ENCODE peak calls at places on chromosome 13, in six cellular contexts. B is H1, P is IMR-90, Y is H9, H is neuronal stem cell, A is mesenchymal stem cell. D is an unnamed sample.

GRCh38 chr13:67175836-67176235 is 54.3 kb downstream of the PCDH9 start:
- DNase-seq in B (no peak), P (no peak), Y (no peak), H (no peak), A (no peak), D (no peak)

GRCh38 chr13:27131202-27131623 is 40.4 kb downstream of the USP12 start:
- DNase-seq in B (no peak), P (peak), Y (peak), H (no peak), A (no peak), D (peak)

GRCh38 chr13:108690726-108691125 is 61.3 kb downstream of the MYO16 start:
- DNase-seq in B (no peak), P (no peak), Y (no peak), H (no peak), A (no peak), D (no peak)

GRCh38 chr13:95929430-95929829 is 123.8 kb downstream of the UGGT2 start:
- DNase-seq in B (no peak), P (no peak), Y (no peak), H (no peak), A (no peak), D (no peak)

GRCh38 chr13:38415233-38415632 is 65.6 kb downstream of the UFM1 start:
- DNase-seq in B (no peak), P (no peak), Y (no peak), H (no peak), A (no peak), D (peak)

GRCh38 chr13:102227696-102228095 is 174.2 kb downstream of the FGF14 start:
- DNase-seq in B (no peak), P (no peak), Y (no peak), H (no peak), A (no peak), D (no peak)

GRCh38 chr13:79307866-79308298 is 98.2 kb downstream of the RBM26 start:
- DNase-seq in B (no peak), P (peak), Y (peak), H (no peak), A (no peak), D (no peak)

GRCh38 chr13:20461860-20462532 is 63.7 kb downstream of the CRYL1 start:
- DNase-seq in B (no peak), P (no peak), Y (no peak), H (no peak), A (no peak), D (peak)

GRCh38 chr13:94389544-94390351 is 89.7 kb downstream of the DCT start:
- DNase-seq in B (no peak), P (no peak), Y (no peak), H (no peak), A (peak), D (no peak)

GRCh38 chr13:41196011-41196410 is 1.6 kb upstream of the KBTBD7 start:
- DNase-seq in B (no peak), P (no peak), Y (no peak), H (no peak), A (no peak), D (no peak)

GRCh38 chr13:60662595-60662994 is 265.6 kb downstream of the TDRD3 start:
- DNase-seq in B (no peak), P (no peak), Y (no peak), H (no peak), A (no peak), D (no peak)

GRCh38 chr13:26785845-26786630 is 25.5 kb upstream of the GPR12 start:
- DNase-seq in B (no peak), P (no peak), Y (peak), H (no peak), A (no peak), D (peak)

GRCh38 chr13:34833562-34834182 is 108.4 kb upstream of the NBEA start:
- DNase-seq in B (peak), P (peak), Y (peak), H (no peak), A (peak), D (peak)

GRCh38 chr13:42970824-42971669 is 21.0 kb downstream of the EPSTI1 start:
- DNase-seq in B (no peak), P (peak), Y (peak), H (peak), A (peak), D (peak)

GRCh38 chr13:105991622-105992254 is 543.7 kb downstream of the EFNB2 start:
- DNase-seq in B (no peak), P (peak), Y (no peak), H (no peak), A (peak), D (peak)

GRCh38 chr13:96700657-96701056 is 293.6 kb downstream of the OXGR1 start:
- DNase-seq in B (no peak), P (no peak), Y (no peak), H (no peak), A (peak), D (no peak)

GRCh38 chr13:27035892-27036235 is 135.7 kb downstream of the USP12 start:
- DNase-seq in B (no peak), P (peak), Y (peak), H (no peak), A (peak), D (no peak)

GRCh38 chr13:113196970-113197737 is 11.3 kb downstream of the PCID2 start:
- DNase-seq in B (no peak), P (no peak), Y (no peak), H (no peak), A (no peak), D (no peak)

GRCh38 chr13:79097201-79097600 is 308.9 kb downstream of the RBM26 start:
- DNase-seq in B (no peak), P (no peak), Y (no peak), H (no peak), A (no peak), D (no peak)

GRCh38 chr13:80783926-80784325 is 443.0 kb upstream of the SPRY2 start:
- DNase-seq in B (no peak), P (no peak), Y (no peak), H (no peak), A (peak), D (no peak)

GRCh38 chr13:113932060-113932459 is 41.8 kb downstream of the C13orf46 start:
- DNase-seq in B (no peak), P (no peak), Y (no peak), H (no peak), A (no peak), D (no peak)

GRCh38 chr13:50511877-50512332 is 331.6 kb downstream of the DLEU7 start:
- DNase-seq in B (no peak), P (no peak), Y (no peak), H (no peak), A (no peak), D (no peak)

DNA sequence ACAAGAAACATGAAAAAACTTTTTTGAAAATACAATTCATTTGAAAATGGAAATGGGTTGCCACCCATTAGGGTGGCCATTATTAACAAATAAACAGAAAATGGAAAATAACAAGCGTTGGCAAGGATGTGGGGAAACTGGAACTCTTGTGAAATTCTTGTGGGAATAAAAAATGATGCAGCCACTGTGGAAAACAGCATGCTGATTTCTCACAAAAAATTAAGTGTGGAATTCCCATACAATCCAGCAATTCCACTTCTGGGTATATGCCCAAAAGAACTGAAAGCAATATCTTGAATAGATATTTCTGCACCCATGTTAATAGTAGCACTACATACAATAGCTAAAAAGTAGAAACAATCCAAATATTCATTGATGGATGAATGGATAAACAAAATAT is 165.2 kb downstream of the DCLK1 start:
- DNase-seq in B (no peak), P (no peak), Y (no peak), H (no peak), A (no peak), D (no peak)
- H2BK15ac ChIP-seq in B (no peak), P (no peak), Y (no peak), H (no peak), A (no peak), D (no peak)

GRCh38 chr13:21813844-21814243 is 143.0 kb downstream of the FGF9 start:
- DNase-seq in B (no peak), P (no peak), Y (no peak), H (no peak), A (no peak), D (no peak)

GRCh38 chr13:21822029-21822428 is 151.2 kb downstream of the FGF9 start:
- DNase-seq in B (no peak), P (no peak), Y (no peak), H (no peak), A (no peak), D (no peak)

GRCh38 chr13:21823416-21823815 is 152.5 kb downstream of the FGF9 start:
- DNase-seq in B (no peak), P (no peak), Y (no peak), H (no peak), A (no peak), D (no peak)

GRCh38 chr13:21813110-21813509 is 142.2 kb downstream of the FGF9 start:
- DNase-seq in B (no peak), P (no peak), Y (no peak), H (no peak), A (no peak), D (no peak)

DNA sequence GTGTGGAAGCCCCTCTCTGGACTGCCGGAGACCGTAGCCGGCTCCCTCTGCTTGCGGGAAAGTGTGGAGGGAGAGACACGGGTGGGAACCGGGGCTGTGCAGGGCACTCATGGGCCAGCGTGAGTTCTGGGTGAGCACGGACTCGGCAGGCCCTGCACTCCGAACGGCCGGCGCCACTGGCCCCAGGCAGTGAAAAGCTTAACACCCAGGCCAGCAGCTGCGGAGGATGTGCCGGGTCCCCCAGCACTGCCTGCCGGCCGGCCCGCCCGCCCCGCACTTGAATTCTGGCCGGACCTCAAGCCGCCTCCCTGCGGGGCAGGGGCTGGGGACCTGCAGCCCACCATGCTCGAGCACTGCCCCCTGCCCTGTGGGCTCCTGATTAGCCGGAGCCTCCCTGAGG is 147.0 kb downstream of the FGF9 start:
- DNase-seq in B (no peak), P (no peak), Y (no peak), H (no peak), A (no peak), D (no peak)
- H2BK15ac ChIP-seq in B (no peak), P (no peak), Y (no peak), H (peak), A (no peak), D (no peak)

GRCh38 chr13:24135674-24136300 is 24.7 kb upstream of the SPATA13 start:
- DNase-seq in B (no peak), P (peak), Y (no peak), H (no peak), A (peak), D (no peak)
- H2BK15ac ChIP-seq in B (no peak), P (no peak), Y (no peak), H (no peak), A (no peak), D (no peak)

GRCh38 chr13:45587897-45588296 is 27.6 kb downstream of the ERICH6B start:
- DNase-seq in B (no peak), P (no peak), Y (no peak), H (no peak), A (no peak), D (no peak)
- H2BK15ac ChIP-seq in B (no peak), P (no peak), Y (no peak), H (no peak), A (no peak), D (no peak)

GRCh38 chr13:112103971-112104872 is 37.3 kb downstream of the SOX1 start:
- DNase-seq in B (peak), P (no peak), Y (peak), H (peak), A (no peak), D (peak)
- H2BK15ac ChIP-seq in B (peak), P (no peak), Y (no peak), H (peak), A (no peak), D (no peak)

GRCh38 chr13:31334547-31334946 is 134.8 kb downstream of the B3GLCT start:
- DNase-seq in B (no peak), P (no peak), Y (no peak), H (no peak), A (no peak), D (no peak)

GRCh38 chr13:31327157-31327556 is 127.4 kb downstream of the B3GLCT start:
- DNase-seq in B (no peak), P (no peak), Y (no peak), H (no peak), A (no peak), D (no peak)

GRCh38 chr13:31331051-31331450 is 131.3 kb downstream of the B3GLCT start:
- DNase-seq in B (no peak), P (no peak), Y (no peak), H (no peak), A (no peak), D (no peak)

GRCh38 chr13:31322702-31323101 is 122.9 kb downstream of the B3GLCT start:
- DNase-seq in B (no peak), P (no peak), Y (no peak), H (no peak), A (no peak), D (no peak)

DNA sequence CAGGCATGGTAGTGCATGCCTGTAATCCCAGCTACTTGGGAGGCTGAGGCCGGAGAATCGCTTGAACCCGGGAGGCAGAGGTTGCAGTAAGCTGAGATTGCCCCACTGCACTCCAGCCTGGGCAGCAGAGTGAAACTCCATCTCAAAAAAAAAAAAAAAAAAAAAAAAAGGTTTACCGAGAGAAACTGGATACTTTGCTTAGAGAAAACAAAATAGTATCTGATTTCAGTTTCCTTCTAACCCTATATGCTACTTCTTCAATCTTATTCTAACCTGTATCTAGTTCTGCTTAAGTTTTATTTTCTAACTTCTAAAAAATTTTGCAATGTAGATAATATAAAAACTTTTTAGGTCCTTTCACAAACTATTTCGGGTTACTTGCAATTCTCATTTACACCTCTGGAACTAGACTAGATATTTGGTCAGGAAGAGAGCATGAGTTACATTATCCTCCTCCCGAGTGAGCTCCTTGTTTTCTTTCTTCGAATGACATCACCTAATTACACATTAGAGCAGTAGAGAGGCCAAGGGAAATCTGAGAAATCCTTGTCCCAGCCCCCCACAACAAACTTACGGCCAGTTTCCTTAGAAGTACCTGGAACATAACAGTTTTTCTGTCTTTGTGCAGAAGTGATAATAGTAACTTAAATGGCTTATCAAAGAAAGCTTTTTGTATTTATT is 128.9 kb downstream of the B3GLCT start:
- DNase-seq in B (no peak), P (peak), Y (no peak), H (no peak), A (no peak), D (peak)
- H2BK15ac ChIP-seq in B (no peak), P (no peak), Y (no peak), H (no peak), A (no peak), D (no peak)